ENCODE peak calls at places on chromosomes 13 and 19, in seven cellular contexts. O is activated CD4-positive, alpha-beta memory T cell treated with anti-CD3 and anti-CD28 coated beads, Interleukin-2, amount 10 ng/mL, durations not matched to agents 7 days and 5 days; D is effector CD8-positive, alpha-beta T cell; M is myocyte; C is left colon; G is CD4-positive, alpha-beta T cell; S is dermis blood vessel endothelial cell. Z is an unnamed sample.

GRCh38 chr13:26457212-26457611 is 100.3 kb upstream of the WASF3 start:
- DNase-seq in O (no peak), D (no peak), M (no peak), C (no peak), G (no peak), S (no peak), Z (no peak)

GRCh38 chr13:75161804-75162203 is 320.2 kb downstream of the TBC1D4 start:
- DNase-seq in O (no peak), D (no peak), M (no peak), C (no peak), G (no peak), S (no peak), Z (no peak)

GRCh38 chr19:34325961-34326360 is 39.0 kb upstream of the GPI start:
- DNase-seq in O (no peak), D (no peak), M (no peak), C (no peak), G (no peak), S (no peak), Z (no peak)

GRCh38 chr13:66562054-66562453 is 668.1 kb downstream of the PCDH9 start:
- DNase-seq in O (no peak), D (no peak), M (no peak), C (no peak), G (no peak), S (no peak), Z (no peak)

GRCh38 chr13:48334534-48335127 is 31.1 kb downstream of the RB1 start:
- DNase-seq in O (no peak), D (no peak), M (peak; percentile 51), C (no peak), G (no peak), S (peak; percentile 69), Z (peak; percentile 70)

GRCh38 chr13:109747524-109747923 is 38.9 kb downstream of the IRS2 start:
- DNase-seq in O (no peak), D (no peak), M (no peak), C (no peak), G (no peak), S (peak; percentile 2), Z (peak; percentile 6)

GRCh38 chr19:40348961-40349507 is 539 bp downstream of the PLD3 start:
- DNase-seq in O (no peak), D (no peak), M (peak; percentile 67), C (no peak), G (no peak), S (peak; percentile 64), Z (peak; percentile 72)

GRCh38 chr19:44661904-44662303 is 9.4 kb upstream of the CEACAM19 start:
- DNase-seq in O (no peak), D (no peak), M (no peak), C (no peak), G (no peak), S (no peak), Z (no peak)

GRCh38 chr19:7533925-7534480 is 1.5 kb upstream of the PNPLA6 start:
- DNase-seq in O (peak; percentile 87), D (peak; percentile 77), M (peak; percentile 91), C (peak; percentile 90), G (peak; percentile 78), S (peak; percentile 92), Z (peak; percentile 90)

GRCh38 chr19:39246951-39247669 is 1.5 kb downstream of the IFNL4 start:
- DNase-seq in O (no peak), D (no peak), M (no peak), C (peak; percentile 24), G (no peak), S (peak; percentile 42), Z (peak; percentile 53)

GRCh38 chr19:33499248-33499647 is 22.3 kb downstream of the PEPD start:
- DNase-seq in O (no peak), D (no peak), M (no peak), C (no peak), G (no peak), S (no peak), Z (no peak)

GRCh38 chr13:35804901-35805300 is 326.3 kb downstream of the DCLK1 start:
- DNase-seq in O (no peak), D (no peak), M (no peak), C (no peak), G (no peak), S (no peak), Z (no peak)

GRCh38 chr13:20159646-20160345 is 1.1 kb downstream of the GJA3 start:
- DNase-seq in O (no peak), D (no peak), M (no peak), C (no peak), G (no peak), S (peak; percentile 31), Z (no peak)

GRCh38 chr13:113186061-113186900 is 22.2 kb downstream of the PCID2 start:
- DNase-seq in O (no peak), D (no peak), M (no peak), C (no peak), G (no peak), S (no peak), Z (peak; percentile 52)

GRCh38 chr13:59479629-59480028 is 684.1 kb downstream of the DIAPH3 start:
- DNase-seq in O (no peak), D (no peak), M (no peak), C (no peak), G (no peak), S (no peak), Z (peak; percentile 22)

GRCh38 chr19:35644987-35645679 is 3.0 kb upstream of the COX6B1 start:
- DNase-seq in O (peak; percentile 82), D (peak; percentile 65), M (peak; percentile 55), C (peak; percentile 95), G (peak; percentile 57), S (peak; percentile 51), Z (peak; percentile 48)

GRCh38 chr13:43475135-43475534 is 311.6 kb downstream of the ENOX1 start:
- DNase-seq in O (no peak), D (no peak), M (no peak), C (no peak), G (no peak), S (no peak), Z (no peak)

GRCh38 chr13:40438999-40439797 is 227.2 kb downstream of the FOXO1 start:
- DNase-seq in O (no peak), D (no peak), M (no peak), C (no peak), G (no peak), S (peak; percentile 69), Z (peak; percentile 80)